ENCODE peak calls at places on chromosomes 12 and 14, in five cellular contexts. R is iris pigment epithelial cell, H is Panc1, J is nephron progenitor cell, V is GM04504. F is an unnamed sample.
A peak's percentile ranks its signal among the peaks of the same experiment; 100 is the strongest.

GRCh38 chr12:1131811-1132224 is 140.8 kb downstream of the ERC1 start:
- DNase-seq in R (no peak), H (no peak), J (no peak), V (no peak), F (no peak)

GRCh38 chr12:91361864-91362263 is 179.2 kb upstream of the DCN start:
- DNase-seq in R (peak; percentile 56), H (no peak), J (no peak), V (no peak), F (peak; percentile 17)

GRCh38 chr12:108855284-108856169 is 1.9 kb downstream of the SSH1 start:
- DNase-seq in R (peak; percentile 65), H (no peak), J (no peak), V (no peak), F (no peak)

GRCh38 chr12:109476807-109477184 is 304 bp downstream of the KCTD10 start:
- DNase-seq in R (no peak), H (no peak), J (no peak), V (no peak), F (no peak)

GRCh38 chr12:18752947-18753346 is 15.0 kb downstream of the CAPZA3 start:
- DNase-seq in R (no peak), H (no peak), J (no peak), V (no peak), F (peak; percentile 50)

GRCh38 chr12:106020736-106021135 is 118.0 kb downstream of the NUAK1 start:
- DNase-seq in R (no peak), H (no peak), J (no peak), V (no peak), F (no peak)

GRCh38 chr14:23175823-23176222 is 7.6 kb downstream of the SLC7A8 start:
- DNase-seq in R (peak; percentile 51), H (no peak), J (no peak), V (no peak), F (no peak)

GRCh38 chr14:55265197-55265596 is 6.0 kb upstream of the FBXO34 start:
- DNase-seq in R (no peak), H (no peak), J (no peak), V (no peak), F (no peak)

GRCh38 chr12:58860788-58861240 is 59.5 kb downstream of the LRIG3 start:
- DNase-seq in R (no peak), H (no peak), J (no peak), V (no peak), F (no peak)

GRCh38 chr14:101563654-101564443 is 2.6 kb downstream of the DIO3 start:
- DNase-seq in R (no peak), H (no peak), J (peak; percentile 45), V (no peak), F (no peak)

GRCh38 chr12:121444842-121445202 is 44.9 kb downstream of the RNF34 start:
- DNase-seq in R (no peak), H (no peak), J (no peak), V (no peak), F (no peak)

GRCh38 chr14:100662850-100663527 is 63.7 kb upstream of the DLK1 start:
- DNase-seq in R (peak; percentile 50), H (no peak), J (peak; percentile 79), V (no peak), F (peak; percentile 84)

GRCh38 chr14:76153919-76154318 is 2.2 kb downstream of the GPATCH2L start:
- DNase-seq in R (no peak), H (no peak), J (no peak), V (no peak), F (no peak)

GRCh38 chr14:32934891-32935633 is 3.6 kb upstream of the NPAS3 start:
- DNase-seq in R (no peak), H (no peak), J (peak; percentile 26), V (no peak), F (no peak)

GRCh38 chr12:124909831-124910560 is 4.5 kb downstream of the UBC start:
- DNase-seq in R (peak; percentile 65), H (no peak), J (no peak), V (no peak), F (no peak)

GRCh38 chr12:27703720-27704452 is 6.7 kb upstream of the MRPS35 start:
- DNase-seq in R (peak; percentile 84), H (peak; percentile 96), J (peak; percentile 71), V (peak; percentile 75), F (peak; percentile 77)

GRCh38 chr14:23430733-23431105 is 4.7 kb downstream of the MYH7 start:
- DNase-seq in R (peak; percentile 17), H (no peak), J (no peak), V (peak; percentile 8), F (peak; percentile 66)

GRCh38 chr12:112714166-112714565 is 77.4 kb upstream of the RPH3A start:
- DNase-seq in R (no peak), H (no peak), J (no peak), V (no peak), F (no peak)

GRCh38 chr12:5083955-5084849 is 40.5 kb downstream of the KCNA5 start:
- DNase-seq in R (peak; percentile 46), H (peak; percentile 35), J (peak; percentile 54), V (no peak), F (peak; percentile 83)

GRCh38 chr14:74135386-74135785 is 50.6 kb downstream of the LIN52 start:
- DNase-seq in R (peak; percentile 82), H (no peak), J (no peak), V (no peak), F (no peak)

GRCh38 chr12:92396647-92397258 is 251.1 kb upstream of the BTG1 start:
- DNase-seq in R (peak; percentile 76), H (no peak), J (no peak), V (peak; percentile 61), F (no peak)

GRCh38 chr12:29782821-29783772 is 645 bp downstream of the TMTC1 start:
- DNase-seq in R (peak; percentile 56), H (no peak), J (peak; percentile 65), V (no peak), F (peak; percentile 69)

GRCh38 chr12:52155048-52155868 is 36.6 kb downstream of the KRT80 start:
- DNase-seq in R (peak; percentile 36), H (no peak), J (no peak), V (no peak), F (no peak)

GRCh38 chr14:105500036-105500725 is 9.1 kb downstream of the TEDC1 start:
- DNase-seq in R (no peak), H (no peak), J (no peak), V (no peak), F (no peak)

GRCh38 chr12:11797993-11798720 is 148.7 kb downstream of the ETV6 start:
- DNase-seq in R (no peak), H (no peak), J (no peak), V (no peak), F (no peak)

GRCh38 chr12:4562034-4562657 is at the start of gene DYRK4:
- DNase-seq in R (peak; percentile 79), H (no peak), J (peak; percentile 95), V (peak; percentile 35), F (peak; percentile 96)

GRCh38 chr14:99837822-99838221 is 44.6 kb downstream of the EML1 start:
- DNase-seq in R (no peak), H (no peak), J (no peak), V (no peak), F (no peak)

GRCh38 chr12:112792306-112792705 is 758 bp downstream of the RPH3A start:
- DNase-seq in R (no peak), H (no peak), J (no peak), V (no peak), F (no peak)

GRCh38 chr12:6067152-6067916 is 57.1 kb downstream of the VWF start:
- DNase-seq in R (no peak), H (peak; percentile 30), J (peak; percentile 38), V (no peak), F (peak; percentile 75)

GRCh38 chr12:106953352-106954260 is 2.1 kb upstream of the TMEM263 start:
- DNase-seq in R (peak; percentile 70), H (no peak), J (no peak), V (no peak), F (no peak)

GRCh38 chr12:100229036-100229635 is 28.5 kb downstream of the ACTR6 start:
- DNase-seq in R (peak; percentile 20), H (peak; percentile 7), J (no peak), V (no peak), F (peak; percentile 17)

GRCh38 chr12:32820376-32820931 is 64.8 kb upstream of the YARS2 start:
- DNase-seq in R (no peak), H (no peak), J (no peak), V (no peak), F (no peak)

GRCh38 chr14:21070610-21071224 is 613 bp downstream of the ARHGEF40 start:
- DNase-seq in R (peak; percentile 43), H (no peak), J (peak; percentile 82), V (no peak), F (peak; percentile 72)

GRCh38 chr14:92037989-92038388 is 1.9 kb downstream of the TRIP11 start:
- DNase-seq in R (peak; percentile 6), H (no peak), J (no peak), V (no peak), F (no peak)

GRCh38 chr12:56158926-56159461 is 835 bp downstream of the MYL6 start:
- DNase-seq in R (peak; percentile 73), H (no peak), J (peak; percentile 50), V (peak; percentile 45), F (peak; percentile 64)

GRCh38 chr14:50231475-50232275 is at the start of gene SOS2:
- DNase-seq in R (peak; percentile 87), H (peak; percentile 18), J (peak; percentile 93), V (peak; percentile 60), F (peak; percentile 94)

GRCh38 chr12:104263580-104264358 is 39.8 kb upstream of the EID3 start:
- DNase-seq in R (peak; percentile 76), H (no peak), J (no peak), V (peak; percentile 80), F (no peak)

GRCh38 chr14:65453807-65454480 is 41.4 kb downstream of the FUT8 start:
- DNase-seq in R (peak; percentile 36), H (no peak), J (no peak), V (no peak), F (no peak)